ENCODE peak calls at places on chromosomes 12 and 14, in ten cellular contexts. One of them, this sample, is unnamed.
A peak's percentile ranks its signal among the peaks of the same experiment; 100 is the strongest.

GRCh38 chr14:104891664-104892500 is 26.8 kb downstream of the CEP170B start:
- DNase-seq in T follicular helper cell: no peak
- DNase-seq in WTC11: no peak
- DNase-seq in stimulated activated CD8-positive, alpha-beta memory T cell treated with anti-CD3 and anti-CD28 coated beads, Interleukin-7, amount 100 ng/mL, for 24 hours: no peak
- DNase-seq in HT1080: no peak
- DNase-seq in T-helper 22 cell: no peak
- DNase-seq in amygdala: no peak
- DNase-seq in posterior vena cava: peak; percentile 79
- DNase-seq in K562: no peak
- DNase-seq in left cardiac atrium: no peak
- DNase-seq in this sample: no peak

GRCh38 chr12:86697916-86698315 is 441.7 kb upstream of the MGAT4C start:
- DNase-seq in left cardiac atrium: no peak
- DNase-seq in T follicular helper cell: no peak
- DNase-seq in posterior vena cava: no peak
- DNase-seq in WTC11: no peak
- DNase-seq in T-helper 22 cell: no peak
- DNase-seq in amygdala: no peak
- DNase-seq in stimulated activated CD8-positive, alpha-beta memory T cell treated with anti-CD3 and anti-CD28 coated beads, Interleukin-7, amount 100 ng/mL, for 24 hours: no peak
- DNase-seq in K562: no peak
- DNase-seq in HT1080: no peak
- DNase-seq in this sample: no peak

GRCh38 chr12:4643747-4644146 is 5.1 kb downstream of the AKAP3 start:
- DNase-seq in T-helper 22 cell: no peak
- DNase-seq in HT1080: no peak
- DNase-seq in T follicular helper cell: no peak
- DNase-seq in WTC11: no peak
- DNase-seq in posterior vena cava: no peak
- DNase-seq in K562: no peak
- DNase-seq in amygdala: no peak
- DNase-seq in left cardiac atrium: no peak
- DNase-seq in stimulated activated CD8-positive, alpha-beta memory T cell treated with anti-CD3 and anti-CD28 coated beads, Interleukin-7, amount 100 ng/mL, for 24 hours: no peak
- DNase-seq in this sample: no peak

GRCh38 chr12:124509676-124510300 is 57.6 kb downstream of the NCOR2 start:
- DNase-seq in T follicular helper cell: no peak
- DNase-seq in WTC11: peak; percentile 54
- DNase-seq in stimulated activated CD8-positive, alpha-beta memory T cell treated with anti-CD3 and anti-CD28 coated beads, Interleukin-7, amount 100 ng/mL, for 24 hours: no peak
- DNase-seq in posterior vena cava: peak; percentile 88
- DNase-seq in amygdala: peak; percentile 32
- DNase-seq in K562: peak; percentile 83
- DNase-seq in T-helper 22 cell: no peak
- DNase-seq in left cardiac atrium: peak; percentile 80
- DNase-seq in HT1080: peak; percentile 92
- DNase-seq in this sample: peak; percentile 55

GRCh38 chr14:63642656-63643382 is 1.1 kb upstream of the WDR89 start:
- DNase-seq in T follicular helper cell: no peak
- DNase-seq in left cardiac atrium: no peak
- DNase-seq in K562: peak; percentile 20
- DNase-seq in T-helper 22 cell: no peak
- DNase-seq in HT1080: no peak
- DNase-seq in stimulated activated CD8-positive, alpha-beta memory T cell treated with anti-CD3 and anti-CD28 coated beads, Interleukin-7, amount 100 ng/mL, for 24 hours: no peak
- DNase-seq in amygdala: no peak
- DNase-seq in WTC11: no peak
- DNase-seq in posterior vena cava: no peak
- DNase-seq in this sample: no peak

GRCh38 chr12:93323625-93324165 is 54.0 kb upstream of the NUDT4 start:
- DNase-seq in left cardiac atrium: no peak
- DNase-seq in K562: no peak
- DNase-seq in T follicular helper cell: no peak
- DNase-seq in WTC11: no peak
- DNase-seq in posterior vena cava: no peak
- DNase-seq in amygdala: no peak
- DNase-seq in T-helper 22 cell: no peak
- DNase-seq in HT1080: peak; percentile 45
- DNase-seq in stimulated activated CD8-positive, alpha-beta memory T cell treated with anti-CD3 and anti-CD28 coated beads, Interleukin-7, amount 100 ng/mL, for 24 hours: no peak
- DNase-seq in this sample: no peak

GRCh38 chr12:48276621-48277020 is 73.5 kb upstream of the OR10AD1 start:
- DNase-seq in T-helper 22 cell: no peak
- DNase-seq in HT1080: no peak
- DNase-seq in left cardiac atrium: no peak
- DNase-seq in WTC11: no peak
- DNase-seq in posterior vena cava: no peak
- DNase-seq in amygdala: no peak
- DNase-seq in T follicular helper cell: no peak
- DNase-seq in stimulated activated CD8-positive, alpha-beta memory T cell treated with anti-CD3 and anti-CD28 coated beads, Interleukin-7, amount 100 ng/mL, for 24 hours: no peak
- DNase-seq in K562: no peak
- DNase-seq in this sample: no peak

GRCh38 chr14:74035556-74035955 is 16.4 kb downstream of the BBOF1 start:
- DNase-seq in left cardiac atrium: no peak
- DNase-seq in HT1080: peak; percentile 8
- DNase-seq in amygdala: no peak
- DNase-seq in K562: no peak
- DNase-seq in WTC11: no peak
- DNase-seq in stimulated activated CD8-positive, alpha-beta memory T cell treated with anti-CD3 and anti-CD28 coated beads, Interleukin-7, amount 100 ng/mL, for 24 hours: no peak
- DNase-seq in T follicular helper cell: no peak
- DNase-seq in posterior vena cava: no peak
- DNase-seq in T-helper 22 cell: no peak
- DNase-seq in this sample: no peak

GRCh38 chr12:48512855-48513254 is 12.6 kb upstream of the OR8S1 start:
- DNase-seq in stimulated activated CD8-positive, alpha-beta memory T cell treated with anti-CD3 and anti-CD28 coated beads, Interleukin-7, amount 100 ng/mL, for 24 hours: no peak
- DNase-seq in WTC11: no peak
- DNase-seq in T follicular helper cell: no peak
- DNase-seq in T-helper 22 cell: no peak
- DNase-seq in posterior vena cava: no peak
- DNase-seq in amygdala: no peak
- DNase-seq in left cardiac atrium: no peak
- DNase-seq in K562: no peak
- DNase-seq in HT1080: no peak
- DNase-seq in this sample: no peak

GRCh38 chr12:22116376-22116775 is 70.4 kb downstream of the CMAS start:
- DNase-seq in left cardiac atrium: no peak
- DNase-seq in posterior vena cava: no peak
- DNase-seq in WTC11: no peak
- DNase-seq in K562: no peak
- DNase-seq in T follicular helper cell: no peak
- DNase-seq in T-helper 22 cell: no peak
- DNase-seq in HT1080: no peak
- DNase-seq in stimulated activated CD8-positive, alpha-beta memory T cell treated with anti-CD3 and anti-CD28 coated beads, Interleukin-7, amount 100 ng/mL, for 24 hours: no peak
- DNase-seq in amygdala: no peak
- DNase-seq in this sample: no peak

GRCh38 chr14:91331761-91332447 is 85.7 kb downstream of the CCDC88C start:
- DNase-seq in WTC11: no peak
- DNase-seq in HT1080: no peak
- DNase-seq in K562: no peak
- DNase-seq in T follicular helper cell: no peak
- DNase-seq in T-helper 22 cell: no peak
- DNase-seq in posterior vena cava: no peak
- DNase-seq in amygdala: no peak
- DNase-seq in stimulated activated CD8-positive, alpha-beta memory T cell treated with anti-CD3 and anti-CD28 coated beads, Interleukin-7, amount 100 ng/mL, for 24 hours: no peak
- DNase-seq in left cardiac atrium: no peak
- DNase-seq in this sample: peak; percentile 41

GRCh38 chr14:102140750-102141145 is 1.1 kb downstream of the WDR20 start:
- DNase-seq in amygdala: no peak
- DNase-seq in stimulated activated CD8-positive, alpha-beta memory T cell treated with anti-CD3 and anti-CD28 coated beads, Interleukin-7, amount 100 ng/mL, for 24 hours: no peak
- DNase-seq in posterior vena cava: no peak
- DNase-seq in K562: peak; percentile 43
- DNase-seq in HT1080: no peak
- DNase-seq in T follicular helper cell: no peak
- DNase-seq in left cardiac atrium: no peak
- DNase-seq in T-helper 22 cell: no peak
- DNase-seq in WTC11: no peak
- DNase-seq in this sample: no peak

GRCh38 chr14:50003213-50004021 is 110.5 kb downstream of the ARF6 start:
- DNase-seq in stimulated activated CD8-positive, alpha-beta memory T cell treated with anti-CD3 and anti-CD28 coated beads, Interleukin-7, amount 100 ng/mL, for 24 hours: peak; percentile 57
- DNase-seq in HT1080: no peak
- DNase-seq in posterior vena cava: peak; percentile 96
- DNase-seq in left cardiac atrium: peak; percentile 91
- DNase-seq in T follicular helper cell: peak; percentile 54
- DNase-seq in WTC11: peak; percentile 42
- DNase-seq in K562: peak; percentile 93
- DNase-seq in amygdala: no peak
- DNase-seq in T-helper 22 cell: peak; percentile 58
- DNase-seq in this sample: peak; percentile 95

GRCh38 chr14:23478109-23478698 is 8.7 kb downstream of the NGDN start:
- DNase-seq in WTC11: peak; percentile 49
- DNase-seq in amygdala: no peak
- DNase-seq in T-helper 22 cell: peak; percentile 24
- DNase-seq in posterior vena cava: no peak
- DNase-seq in HT1080: peak; percentile 50
- DNase-seq in T follicular helper cell: peak; percentile 61
- DNase-seq in left cardiac atrium: peak; percentile 57
- DNase-seq in stimulated activated CD8-positive, alpha-beta memory T cell treated with anti-CD3 and anti-CD28 coated beads, Interleukin-7, amount 100 ng/mL, for 24 hours: peak; percentile 29
- DNase-seq in K562: peak; percentile 51
- DNase-seq in this sample: peak; percentile 51

GRCh38 chr14:105066285-105067071 is 1.2 kb upstream of the GPR132 start:
- DNase-seq in left cardiac atrium: no peak
- DNase-seq in T follicular helper cell: no peak
- DNase-seq in stimulated activated CD8-positive, alpha-beta memory T cell treated with anti-CD3 and anti-CD28 coated beads, Interleukin-7, amount 100 ng/mL, for 24 hours: no peak
- DNase-seq in amygdala: no peak
- DNase-seq in T-helper 22 cell: no peak
- DNase-seq in WTC11: no peak
- DNase-seq in HT1080: no peak
- DNase-seq in posterior vena cava: peak; percentile 69
- DNase-seq in K562: no peak
- DNase-seq in this sample: no peak

GRCh38 chr14:20683896-20684661 is at the start of gene RNASE4:
- DNase-seq in T follicular helper cell: peak; percentile 72
- DNase-seq in posterior vena cava: peak; percentile 94
- DNase-seq in T-helper 22 cell: peak; percentile 64
- DNase-seq in K562: peak; percentile 81
- DNase-seq in stimulated activated CD8-positive, alpha-beta memory T cell treated with anti-CD3 and anti-CD28 coated beads, Interleukin-7, amount 100 ng/mL, for 24 hours: peak; percentile 74
- DNase-seq in WTC11: peak; percentile 82
- DNase-seq in left cardiac atrium: peak; percentile 87
- DNase-seq in amygdala: peak; percentile 55
- DNase-seq in HT1080: peak; percentile 93
- DNase-seq in this sample: peak; percentile 95

GRCh38 chr14:100807496-100807895 is 18.4 kb upstream of the MEG3 start:
- DNase-seq in amygdala: no peak
- DNase-seq in T-helper 22 cell: no peak
- DNase-seq in stimulated activated CD8-positive, alpha-beta memory T cell treated with anti-CD3 and anti-CD28 coated beads, Interleukin-7, amount 100 ng/mL, for 24 hours: no peak
- DNase-seq in posterior vena cava: no peak
- DNase-seq in left cardiac atrium: no peak
- DNase-seq in K562: no peak
- DNase-seq in WTC11: no peak
- DNase-seq in T follicular helper cell: no peak
- DNase-seq in HT1080: no peak
- DNase-seq in this sample: no peak

GRCh38 chr14:85528882-85529585 is 910 bp upstream of the FLRT2 start:
- DNase-seq in left cardiac atrium: no peak
- DNase-seq in WTC11: no peak
- DNase-seq in T follicular helper cell: no peak
- DNase-seq in amygdala: no peak
- DNase-seq in posterior vena cava: no peak
- DNase-seq in HT1080: peak; percentile 25
- DNase-seq in K562: no peak
- DNase-seq in stimulated activated CD8-positive, alpha-beta memory T cell treated with anti-CD3 and anti-CD28 coated beads, Interleukin-7, amount 100 ng/mL, for 24 hours: no peak
- DNase-seq in T-helper 22 cell: no peak
- DNase-seq in this sample: no peak

GRCh38 chr12:18799561-18799960 is 61.6 kb downstream of the CAPZA3 start:
- DNase-seq in amygdala: no peak
- DNase-seq in T-helper 22 cell: no peak
- DNase-seq in HT1080: no peak
- DNase-seq in posterior vena cava: no peak
- DNase-seq in WTC11: no peak
- DNase-seq in K562: no peak
- DNase-seq in left cardiac atrium: no peak
- DNase-seq in stimulated activated CD8-positive, alpha-beta memory T cell treated with anti-CD3 and anti-CD28 coated beads, Interleukin-7, amount 100 ng/mL, for 24 hours: no peak
- DNase-seq in T follicular helper cell: no peak
- DNase-seq in this sample: no peak

GRCh38 chr12:64806593-64806992 is 17.9 kb upstream of the TBC1D30 start:
- DNase-seq in T follicular helper cell: no peak
- DNase-seq in amygdala: no peak
- DNase-seq in left cardiac atrium: no peak
- DNase-seq in K562: no peak
- DNase-seq in WTC11: no peak
- DNase-seq in T-helper 22 cell: no peak
- DNase-seq in posterior vena cava: no peak
- DNase-seq in stimulated activated CD8-positive, alpha-beta memory T cell treated with anti-CD3 and anti-CD28 coated beads, Interleukin-7, amount 100 ng/mL, for 24 hours: no peak
- DNase-seq in HT1080: peak; percentile 77
- DNase-seq in this sample: no peak

GRCh38 chr12:108215458-108215857 is 86.4 kb downstream of the WSCD2 start:
- DNase-seq in stimulated activated CD8-positive, alpha-beta memory T cell treated with anti-CD3 and anti-CD28 coated beads, Interleukin-7, amount 100 ng/mL, for 24 hours: no peak
- DNase-seq in left cardiac atrium: no peak
- DNase-seq in amygdala: no peak
- DNase-seq in HT1080: no peak
- DNase-seq in WTC11: no peak
- DNase-seq in posterior vena cava: no peak
- DNase-seq in K562: no peak
- DNase-seq in T follicular helper cell: no peak
- DNase-seq in T-helper 22 cell: no peak
- DNase-seq in this sample: no peak

GRCh38 chr14:34119107-34119858 is 168.4 kb upstream of the EGLN3 start:
- DNase-seq in left cardiac atrium: no peak
- DNase-seq in WTC11: no peak
- DNase-seq in T follicular helper cell: no peak
- DNase-seq in K562: no peak
- DNase-seq in T-helper 22 cell: no peak
- DNase-seq in stimulated activated CD8-positive, alpha-beta memory T cell treated with anti-CD3 and anti-CD28 coated beads, Interleukin-7, amount 100 ng/mL, for 24 hours: no peak
- DNase-seq in amygdala: no peak
- DNase-seq in HT1080: no peak
- DNase-seq in posterior vena cava: no peak
- DNase-seq in this sample: no peak

GRCh38 chr12:119980247-119980646 is 8.8 kb upstream of the BICDL1 start:
- DNase-seq in K562: no peak
- DNase-seq in posterior vena cava: no peak
- DNase-seq in amygdala: no peak
- DNase-seq in left cardiac atrium: no peak
- DNase-seq in T-helper 22 cell: no peak
- DNase-seq in HT1080: no peak
- DNase-seq in T follicular helper cell: no peak
- DNase-seq in WTC11: no peak
- DNase-seq in stimulated activated CD8-positive, alpha-beta memory T cell treated with anti-CD3 and anti-CD28 coated beads, Interleukin-7, amount 100 ng/mL, for 24 hours: no peak
- DNase-seq in this sample: no peak

GRCh38 chr14:41607966-41608663 is 1.4 kb downstream of the LRFN5 start:
- DNase-seq in left cardiac atrium: no peak
- DNase-seq in posterior vena cava: no peak
- DNase-seq in stimulated activated CD8-positive, alpha-beta memory T cell treated with anti-CD3 and anti-CD28 coated beads, Interleukin-7, amount 100 ng/mL, for 24 hours: no peak
- DNase-seq in T follicular helper cell: no peak
- DNase-seq in T-helper 22 cell: no peak
- DNase-seq in K562: no peak
- DNase-seq in HT1080: no peak
- DNase-seq in amygdala: peak; percentile 13
- DNase-seq in WTC11: peak; percentile 38
- DNase-seq in this sample: no peak

GRCh38 chr12:64780531-64781373 is 21.5 kb upstream of the GNS start:
- DNase-seq in stimulated activated CD8-positive, alpha-beta memory T cell treated with anti-CD3 and anti-CD28 coated beads, Interleukin-7, amount 100 ng/mL, for 24 hours: no peak
- DNase-seq in amygdala: no peak
- DNase-seq in T-helper 22 cell: no peak
- DNase-seq in K562: no peak
- DNase-seq in WTC11: peak; percentile 53
- DNase-seq in T follicular helper cell: no peak
- DNase-seq in posterior vena cava: peak; percentile 84
- DNase-seq in left cardiac atrium: peak; percentile 68
- DNase-seq in HT1080: peak; percentile 11
- DNase-seq in this sample: peak; percentile 70

GRCh38 chr12:102543931-102544485 is 63.6 kb upstream of the IGF1 start:
- DNase-seq in amygdala: no peak
- DNase-seq in posterior vena cava: no peak
- DNase-seq in K562: no peak
- DNase-seq in T-helper 22 cell: no peak
- DNase-seq in stimulated activated CD8-positive, alpha-beta memory T cell treated with anti-CD3 and anti-CD28 coated beads, Interleukin-7, amount 100 ng/mL, for 24 hours: no peak
- DNase-seq in T follicular helper cell: no peak
- DNase-seq in left cardiac atrium: no peak
- DNase-seq in WTC11: no peak
- DNase-seq in HT1080: peak; percentile 51
- DNase-seq in this sample: no peak

GRCh38 chr14:67335781-67336180 is 23.8 kb downstream of the ATP6V1D start:
- DNase-seq in WTC11: no peak
- DNase-seq in HT1080: no peak
- DNase-seq in stimulated activated CD8-positive, alpha-beta memory T cell treated with anti-CD3 and anti-CD28 coated beads, Interleukin-7, amount 100 ng/mL, for 24 hours: no peak
- DNase-seq in T follicular helper cell: no peak
- DNase-seq in amygdala: no peak
- DNase-seq in K562: peak; percentile 28
- DNase-seq in left cardiac atrium: no peak
- DNase-seq in posterior vena cava: no peak
- DNase-seq in T-helper 22 cell: no peak
- DNase-seq in this sample: no peak

GRCh38 chr14:94764573-94764972 is 5.3 kb downstream of the GSC start:
- DNase-seq in K562: no peak
- DNase-seq in WTC11: no peak
- DNase-seq in stimulated activated CD8-positive, alpha-beta memory T cell treated with anti-CD3 and anti-CD28 coated beads, Interleukin-7, amount 100 ng/mL, for 24 hours: no peak
- DNase-seq in left cardiac atrium: no peak
- DNase-seq in T follicular helper cell: no peak
- DNase-seq in posterior vena cava: peak; percentile 51
- DNase-seq in amygdala: no peak
- DNase-seq in HT1080: no peak
- DNase-seq in T-helper 22 cell: no peak
- DNase-seq in this sample: no peak

This sample was measured in transverse colon.